ENCODE peak calls at places on chromosomes 11 and 22, in ten cellular contexts. G is GM13977; N is posterior cingulate gyrus; M is stimulated activated CD4-positive, alpha-beta T cell treated with anti-CD3 and anti-CD28 coated beads, TNF-alpha, amount 100 ng/mL, for 24 hours; P is fibroblast of mammary gland; Z is T-helper 9 cell; U is activated T-helper 1 cell treated with Interleukin-2 at 50 U/mL for 16 hours; C is AML-193; R is dorsolateral prefrontal cortex; F is astrocyte of the cerebellum. A is an unnamed sample.

GRCh38 chr22:39570226-39570625 is 327 bp upstream of the CACNA1I start:
- DNase-seq in G (no peak), N (no peak), M (no peak), P (no peak), Z (no peak), U (no peak), C (no peak), R (no peak), F (no peak), A (no peak)

GRCh38 chr11:69119170-69119569 is 36.6 kb upstream of the SMIM38 start:
- DNase-seq in G (no peak), N (no peak), M (no peak), P (no peak), Z (no peak), U (no peak), C (no peak), R (no peak), F (no peak), A (no peak)

GRCh38 chr22:47334596-47334995 is 572.1 kb downstream of the TBC1D22A start:
- DNase-seq in G (no peak), N (no peak), M (no peak), P (no peak), Z (no peak), U (no peak), C (no peak), R (no peak), F (no peak), A (no peak)

GRCh38 chr11:119694334-119694733 is 34.7 kb downstream of the NECTIN1 start:
- DNase-seq in G (peak; percentile 67), N (no peak), M (no peak), P (no peak), Z (no peak), U (no peak), C (peak; percentile 84), R (no peak), F (no peak), A (no peak)

GRCh38 chr22:24104307-24105017 is 76.8 kb upstream of the SUSD2 start:
- DNase-seq in G (no peak), N (no peak), M (no peak), P (no peak), Z (no peak), U (no peak), C (no peak), R (no peak), F (no peak), A (no peak)

GRCh38 chr22:30266445-30267381 is at the start of gene OSM:
- DNase-seq in G (no peak), N (no peak), M (peak; percentile 45), P (no peak), Z (peak; percentile 55), U (peak; percentile 56), C (peak; percentile 88), R (no peak), F (no peak), A (no peak)

GRCh38 chr11:32379714-32380113 is 55.6 kb downstream of the WT1 start:
- DNase-seq in G (no peak), N (peak; percentile 43), M (no peak), P (no peak), Z (no peak), U (no peak), C (no peak), R (no peak), F (no peak), A (no peak)

GRCh38 chr11:100876826-100877545 is 189.9 kb downstream of the ARHGAP42 start:
- DNase-seq in G (peak; percentile 38), N (no peak), M (no peak), P (peak; percentile 99), Z (no peak), U (no peak), C (no peak), R (no peak), F (peak; percentile 97), A (no peak)

GRCh38 chr11:92941676-92942571 is 27.5 kb upstream of the MTNR1B start:
- DNase-seq in G (peak; percentile 59), N (no peak), M (no peak), P (peak; percentile 44), Z (no peak), U (no peak), C (peak; percentile 28), R (no peak), F (peak; percentile 20), A (no peak)

GRCh38 chr22:23067691-23068090 is 2.6 kb upstream of the GNAZ start:
- DNase-seq in G (no peak), N (peak; percentile 37), M (no peak), P (no peak), Z (no peak), U (no peak), C (no peak), R (no peak), F (no peak), A (no peak)

GRCh38 chr22:50684986-50685385 is 12.4 kb downstream of the SHANK3 start:
- DNase-seq in G (no peak), N (peak; percentile 68), M (no peak), P (peak; percentile 33), Z (no peak), U (no peak), C (no peak), R (no peak), F (peak; percentile 48), A (no peak)

GRCh38 chr22:38454361-38455062 is 487 bp downstream of the KCNJ4 start:
- DNase-seq in G (peak; percentile 70), N (peak; percentile 84), M (no peak), P (no peak), Z (no peak), U (no peak), C (no peak), R (no peak), F (no peak), A (no peak)

GRCh38 chr11:105004021-105004420 is 18.9 kb downstream of the CASP5 start:
- DNase-seq in G (no peak), N (no peak), M (no peak), P (peak; percentile 80), Z (no peak), U (no peak), C (no peak), R (no peak), F (no peak), A (no peak)

GRCh38 chr22:20239063-20239950 is 28.8 kb downstream of the RTN4R start:
- DNase-seq in G (no peak), N (peak; percentile 96), M (no peak), P (peak; percentile 14), Z (no peak), U (no peak), C (no peak), R (peak; percentile 79), F (no peak), A (no peak)

GRCh38 chr22:23856721-23857605 is 712 bp upstream of the SLC2A11 start:
- DNase-seq in G (no peak), N (peak; percentile 93), M (no peak), P (peak; percentile 29), Z (no peak), U (no peak), C (no peak), R (peak; percentile 60), F (peak; percentile 65), A (peak; percentile 52)

GRCh38 chr11:118065375-118065774 is 11.5 kb upstream of the TMPRSS4 start:
- DNase-seq in G (no peak), N (no peak), M (no peak), P (no peak), Z (no peak), U (no peak), C (no peak), R (no peak), F (no peak), A (no peak)

GRCh38 chr11:94553938-94554337 is 10.2 kb downstream of the FUT4 start:
- DNase-seq in G (no peak), N (no peak), M (no peak), P (peak; percentile 79), Z (no peak), U (no peak), C (no peak), R (no peak), F (no peak), A (peak; percentile 50)

GRCh38 chr11:66331542-66332370 is 4.5 kb downstream of the RIN1 start:
- DNase-seq in G (no peak), N (peak; percentile 36), M (no peak), P (no peak), Z (no peak), U (no peak), C (no peak), R (no peak), F (no peak), A (no peak)

GRCh38 chr11:120208777-120209176 is 2.1 kb upstream of the OAF start:
- DNase-seq in G (no peak), N (peak; percentile 48), M (no peak), P (peak; percentile 91), Z (no peak), U (no peak), C (peak; percentile 41), R (no peak), F (peak; percentile 22), A (no peak)

GRCh38 chr11:9574806-9575530 is 1.5 kb downstream of the WEE1 start:
- DNase-seq in G (no peak), N (peak; percentile 86), M (no peak), P (peak; percentile 84), Z (peak; percentile 15), U (peak; percentile 2), C (peak; percentile 10), R (no peak), F (peak; percentile 78), A (peak; percentile 79)

GRCh38 chr22:32680277-32680676 is 121.2 kb upstream of the TIMP3 start:
- DNase-seq in G (no peak), N (no peak), M (no peak), P (no peak), Z (no peak), U (no peak), C (no peak), R (no peak), F (no peak), A (no peak)

GRCh38 chr11:95849087-95849825 is 59.0 kb downstream of the CEP57 start:
- DNase-seq in G (peak; percentile 6), N (peak; percentile 88), M (peak; percentile 5), P (peak; percentile 88), Z (no peak), U (no peak), C (peak; percentile 61), R (peak; percentile 45), F (peak; percentile 83), A (peak; percentile 34)

GRCh38 chr22:50342651-50343540 is at the start of gene PPP6R2:
- DNase-seq in G (peak; percentile 93), N (peak; percentile 98), M (peak; percentile 84), P (peak; percentile 48), Z (peak; percentile 91), U (peak; percentile 88), C (peak; percentile 32), R (peak; percentile 82), F (no peak), A (peak; percentile 22)